ENCODE peak calls at places on chromosomes 5 and 9, in four cellular contexts. X, L, F and P are unnamed samples.

GRCh38 chr5:32030226-32030625 is 143.9 kb downstream of the GOLPH3 start:
- DNase-seq in L (no peak), F (no peak), X (no peak), P (peak)

GRCh38 chr5:171984748-171985419 is 21.6 kb downstream of the FBXW11 start:
- DNase-seq in X (no peak), F (peak), L (no peak), P (peak)

GRCh38 chr9:87464110-87464991 is 33.3 kb upstream of the DAPK1 start:
- DNase-seq in F (no peak), L (peak), X (no peak), P (peak)

GRCh38 chr5:176557846-176558245 is 8.7 kb downstream of the CDHR2 start:
- DNase-seq in L (no peak), F (no peak), X (no peak), P (no peak)

GRCh38 chr5:159316519-159317383 is 13.5 kb downstream of the IL12B start:
- DNase-seq in X (peak), F (peak), L (peak), P (peak)

GRCh38 chr5:3489221-3489620 is 106.4 kb upstream of the IRX1 start:
- DNase-seq in L (no peak), F (no peak), X (no peak), P (no peak)

GRCh38 chr5:128362398-128362797 is 175.6 kb downstream of the FBN2 start:
- DNase-seq in L (no peak), X (no peak), F (no peak), P (no peak)

GRCh38 chr5:21391506-21391905 is 1403.5 kb upstream of the CDH18 start:
- DNase-seq in X (no peak), F (no peak), L (peak), P (peak)

GRCh38 chr5:90182726-90183125 is 226.8 kb downstream of the CETN3 start:
- DNase-seq in F (no peak), L (peak), X (no peak), P (peak)

GRCh38 chr9:136576269-136576626 is 30.4 kb upstream of the NOTCH1 start:
- DNase-seq in L (peak), F (no peak), X (no peak), P (peak)

GRCh38 chr9:88732128-88732527 is 197.2 kb downstream of the NXNL2 start:
- DNase-seq in F (no peak), L (peak), X (no peak), P (no peak)

GRCh38 chr5:96601811-96602244 is 60.3 kb upstream of the CAST start:
- DNase-seq in L (peak), F (peak), X (peak), P (peak)

GRCh38 chr5:120124961-120125360 is 339.1 kb upstream of the PRR16 start:
- DNase-seq in F (no peak), X (no peak), L (no peak), P (no peak)

GRCh38 chr9:90055226-90055625 is 450.4 kb downstream of the GADD45G start:
- DNase-seq in F (no peak), L (no peak), X (no peak), P (no peak)

GRCh38 chr5:14009575-14009974 is 65.1 kb upstream of the DNAH5 start:
- DNase-seq in X (no peak), F (no peak), L (no peak), P (no peak)

GRCh38 chr9:126234681-126235349 is 91.8 kb upstream of the MVB12B start:
- DNase-seq in X (no peak), F (no peak), L (no peak), P (no peak)

GRCh38 chr9:35935755-35936509 is 22.0 kb downstream of the OR2S2 start:
- DNase-seq in X (no peak), L (peak), F (peak), P (no peak)

GRCh38 chr5:141850183-141850768 is 27.9 kb downstream of the PCDH1 start:
- DNase-seq in X (peak), F (no peak), L (no peak), P (no peak)

GRCh38 chr9:23644326-23644725 is 181.7 kb downstream of the ELAVL2 start:
- DNase-seq in X (no peak), L (no peak), F (no peak), P (no peak)

GRCh38 chr9:137506702-137507171 is 43.5 kb downstream of the PNPLA7 start:
- DNase-seq in F (no peak), X (no peak), L (no peak), P (no peak)

GRCh38 chr9:89996717-89997116 is 391.9 kb downstream of the GADD45G start:
- DNase-seq in F (no peak), L (no peak), X (no peak), P (no peak)

GRCh38 chr5:119355636-119356383 is at the start of gene TNFAIP8:
- DNase-seq in X (peak), L (peak), F (no peak), P (peak)

GRCh38 chr5:54844905-54845566 is 140.4 kb downstream of the ESM1 start:
- DNase-seq in L (peak), F (peak), X (no peak), P (peak)

GRCh38 chr9:14212116-14212515 is 101.8 kb downstream of the NFIB start:
- DNase-seq in F (peak), L (peak), X (no peak), P (peak)

GRCh38 chr9:38226491-38226951 is 157.5 kb upstream of the SHB start:
- DNase-seq in F (no peak), X (no peak), L (no peak), P (no peak)

GRCh38 chr5:140602165-140602564 is 30.8 kb downstream of the CD14 start:
- DNase-seq in X (no peak), L (no peak), F (no peak), P (no peak)

GRCh38 chr9:126347911-126348760 is 21.5 kb downstream of the MVB12B start:
- DNase-seq in X (no peak), L (peak), F (no peak), P (no peak)

GRCh38 chr5:84494453-84494852 is 109.8 kb upstream of the EDIL3 start:
- DNase-seq in F (peak), L (peak), X (no peak), P (peak)

GRCh38 chr9:83178717-83179116 is 115.8 kb upstream of the RASEF start:
- DNase-seq in X (no peak), L (no peak), F (no peak), P (no peak)

GRCh38 chr5:14395411-14395810 is 186.2 kb upstream of the OTULINL start:
- DNase-seq in F (no peak), X (no peak), L (no peak), P (no peak)

GRCh38 chr5:1888541-1889251 is 6.0 kb upstream of the IRX4 start:
- DNase-seq in X (no peak), F (no peak), L (no peak), P (no peak)

GRCh38 chr9:21141427-21141882 is at the start of gene IFNW1:
- DNase-seq in L (no peak), X (no peak), F (no peak), P (no peak)